ENCODE peak calls at places on chromosomes 7 and 10, in eight cellular contexts. C, L, N, I, Q, G, B and T are unnamed samples.

GRCh38 chr7:73429218-73429617 is 4.4 kb upstream of the FZD9 start:
- DNase-seq in C (peak; percentile 38), L (no peak), N (no peak), I (no peak), Q (peak; percentile 39), G (no peak), B (no peak), T (no peak)

GRCh38 chr10:480928-481551 is 208.4 kb downstream of the DIP2C start:
- DNase-seq in C (peak; percentile 57), L (no peak), N (no peak), I (no peak), Q (peak; percentile 49), G (no peak), B (no peak), T (peak; percentile 9)

GRCh38 chr10:49744924-49745605 is 17.1 kb downstream of the OGDHL start:
- DNase-seq in C (no peak), L (no peak), N (no peak), I (no peak), Q (no peak), G (no peak), B (no peak), T (no peak)

GRCh38 chr10:63711361-63711760 is 190.2 kb downstream of the REEP3 start:
- DNase-seq in C (no peak), L (no peak), N (no peak), I (no peak), Q (peak; percentile 86), G (no peak), B (peak; percentile 43), T (peak; percentile 43)

GRCh38 chr10:119448579-119449209 is 93.8 kb downstream of the RGS10 start:
- DNase-seq in C (no peak), L (no peak), N (no peak), I (no peak), Q (no peak), G (no peak), B (no peak), T (no peak)

GRCh38 chr7:44284216-44284615 is 41.2 kb downstream of the CAMK2B start:
- DNase-seq in C (peak; percentile 40), L (no peak), N (peak; percentile 3), I (no peak), Q (no peak), G (no peak), B (peak; percentile 8), T (no peak)

GRCh38 chr7:115094163-115094562 is 172.3 kb downstream of the MDFIC start:
- DNase-seq in C (no peak), L (no peak), N (no peak), I (no peak), Q (peak; percentile 88), G (no peak), B (no peak), T (peak; percentile 25)

GRCh38 chr7:43394441-43395130 is 188.3 kb upstream of the STK17A start:
- DNase-seq in C (no peak), L (no peak), N (no peak), I (no peak), Q (no peak), G (no peak), B (no peak), T (no peak)

GRCh38 chr10:55793024-55793423 is 568.0 kb downstream of the ZWINT start:
- DNase-seq in C (no peak), L (no peak), N (no peak), I (no peak), Q (no peak), G (no peak), B (no peak), T (no peak)

GRCh38 chr7:23285657-23286646 is 13.2 kb upstream of the MALSU1 start:
- DNase-seq in C (no peak), L (no peak), N (no peak), I (no peak), Q (no peak), G (no peak), B (no peak), T (no peak)

GRCh38 chr7:70597071-70597470 is 534.9 kb upstream of the GALNT17 start:
- DNase-seq in C (no peak), L (no peak), N (no peak), I (no peak), Q (no peak), G (no peak), B (no peak), T (no peak)

GRCh38 chr7:45021604-45022296 is 21.7 kb downstream of the CCM2 start:
- DNase-seq in C (peak; percentile 72), L (no peak), N (no peak), I (no peak), Q (peak; percentile 55), G (peak; percentile 24), B (no peak), T (peak; percentile 51)

GRCh38 chr10:131531265-131532190 is 220.0 kb upstream of the TCERG1L start:
- DNase-seq in C (no peak), L (no peak), N (no peak), I (no peak), Q (no peak), G (no peak), B (no peak), T (no peak)

GRCh38 chr7:12802070-12802469 is 114.6 kb downstream of the ARL4A start:
- DNase-seq in C (no peak), L (no peak), N (no peak), I (peak; percentile 37), Q (no peak), G (no peak), B (no peak), T (no peak)

GRCh38 chr10:32237644-32238345 is 109.2 kb downstream of the EPC1 start:
- DNase-seq in C (peak; percentile 76), L (no peak), N (no peak), I (no peak), Q (peak; percentile 23), G (no peak), B (no peak), T (peak; percentile 82)

DNA sequence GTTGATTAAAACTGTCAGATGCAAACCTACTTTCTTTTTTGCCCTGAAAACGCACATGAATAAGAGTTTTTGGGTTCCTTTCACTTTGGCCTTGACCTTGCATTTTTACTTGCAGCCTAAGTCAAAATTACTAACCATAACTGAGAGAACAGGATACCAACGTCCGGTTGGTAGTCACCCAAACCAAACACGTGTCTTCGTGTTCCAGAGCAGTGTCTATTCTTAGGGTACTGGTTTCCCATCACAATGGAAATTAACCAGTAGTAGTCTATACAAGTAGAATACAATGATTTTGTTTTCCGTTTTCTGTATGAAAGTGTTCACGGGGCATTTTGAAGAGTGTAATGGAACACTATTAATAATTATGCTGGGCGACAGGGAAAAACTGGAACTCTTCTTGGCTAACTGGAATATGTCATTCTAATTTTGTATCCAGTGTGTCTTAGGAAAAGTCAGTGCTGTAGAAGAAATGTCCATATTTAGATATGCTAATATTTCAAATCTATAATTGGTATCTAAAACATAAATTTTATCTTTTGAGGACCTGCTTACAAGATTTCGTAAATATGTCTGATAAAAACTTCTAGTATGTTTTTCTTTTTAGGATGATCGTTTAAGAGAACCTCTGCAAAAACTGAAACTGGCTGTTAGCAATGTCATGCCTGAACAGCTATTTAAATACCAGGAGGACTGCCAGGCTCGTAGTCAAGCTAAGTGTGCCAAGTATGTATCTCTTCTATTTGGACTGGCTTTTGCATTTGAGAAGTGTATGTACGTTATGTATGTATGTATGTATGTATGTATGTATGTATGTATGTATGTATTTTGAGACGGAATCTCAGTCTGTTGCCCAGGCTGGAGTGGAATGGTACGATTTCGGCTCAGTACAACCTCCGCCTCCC is 40.9 kb downstream of the UBN2 start:
- DNase-seq in C (no peak), L (no peak), N (no peak), I (no peak), Q (no peak), G (no peak), B (no peak), T (no peak)
- H3K4me3 ChIP-seq in C (no peak overlapping the region), L (no peak overlapping the region), N (no peak overlapping the region), I (no peak overlapping the region), Q (no peak overlapping the region), G (no peak overlapping the region), B (no peak overlapping the region), T (no peak overlapping the region)

DNA sequence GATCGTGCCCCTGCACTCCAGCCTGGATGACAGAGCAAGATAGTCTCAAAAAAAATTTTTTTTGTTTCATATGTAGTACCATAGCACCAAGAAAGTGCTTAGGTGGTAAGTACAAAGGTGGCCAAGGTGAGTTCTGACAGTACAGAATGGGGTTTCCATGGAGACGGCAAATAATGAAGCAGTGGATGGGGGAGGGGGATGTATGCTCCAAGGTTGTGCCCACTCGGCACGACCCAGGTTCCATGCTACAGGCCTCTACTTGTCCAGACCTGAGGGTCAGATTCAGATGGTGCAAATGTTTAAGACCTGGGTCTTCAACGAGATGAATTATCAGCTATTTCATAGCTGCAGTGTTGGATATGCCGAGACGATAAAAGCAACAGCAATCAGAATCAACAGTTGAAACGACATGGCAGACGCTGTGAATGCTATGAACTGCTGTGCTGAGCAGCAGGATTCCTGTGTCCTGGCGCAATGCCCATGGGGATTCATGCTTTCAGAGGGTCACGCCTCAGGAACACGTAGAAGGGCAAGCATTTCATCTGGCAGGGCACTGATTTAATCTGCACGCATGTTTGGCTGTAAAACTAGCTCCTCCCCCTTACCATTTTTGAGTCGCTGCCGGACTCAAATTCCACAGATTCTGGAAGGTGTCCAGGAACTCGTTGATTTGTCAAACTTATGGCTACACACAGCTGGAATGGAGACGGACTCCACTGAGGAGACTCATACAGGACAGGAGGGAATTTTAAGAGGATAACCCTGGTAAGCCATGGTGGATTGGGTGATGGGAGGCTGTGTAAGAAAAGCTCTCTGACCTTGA is 256.5 kb downstream of the FRMD4A start:
- DNase-seq in C (peak; percentile 100), L (peak; percentile 26), N (peak; percentile 27), I (peak; percentile 92), Q (peak; percentile 100), G (no peak), B (peak; percentile 80), T (peak; percentile 100)
- H3K4me3 ChIP-seq in C (no peak overlapping the region), L (no peak overlapping the region), N (no peak overlapping the region), I (no peak overlapping the region), Q (peak overlapping the region; percentile 9), G (no peak overlapping the region), B (peak overlapping the region; percentile 35), T (no peak overlapping the region)

GRCh38 chr7:155509725-155510551 is 36.4 kb downstream of the CNPY1 start:
- DNase-seq in C (no peak), L (no peak), N (no peak), I (no peak), Q (no peak), G (no peak), B (no peak), T (no peak)
- H3K4me3 ChIP-seq in C (no peak overlapping the region), L (peak overlapping the region; percentile 19), N (no peak overlapping the region), I (no peak overlapping the region), Q (no peak overlapping the region), G (no peak overlapping the region), B (peak overlapping the region; percentile 16), T (no peak overlapping the region)

DNA sequence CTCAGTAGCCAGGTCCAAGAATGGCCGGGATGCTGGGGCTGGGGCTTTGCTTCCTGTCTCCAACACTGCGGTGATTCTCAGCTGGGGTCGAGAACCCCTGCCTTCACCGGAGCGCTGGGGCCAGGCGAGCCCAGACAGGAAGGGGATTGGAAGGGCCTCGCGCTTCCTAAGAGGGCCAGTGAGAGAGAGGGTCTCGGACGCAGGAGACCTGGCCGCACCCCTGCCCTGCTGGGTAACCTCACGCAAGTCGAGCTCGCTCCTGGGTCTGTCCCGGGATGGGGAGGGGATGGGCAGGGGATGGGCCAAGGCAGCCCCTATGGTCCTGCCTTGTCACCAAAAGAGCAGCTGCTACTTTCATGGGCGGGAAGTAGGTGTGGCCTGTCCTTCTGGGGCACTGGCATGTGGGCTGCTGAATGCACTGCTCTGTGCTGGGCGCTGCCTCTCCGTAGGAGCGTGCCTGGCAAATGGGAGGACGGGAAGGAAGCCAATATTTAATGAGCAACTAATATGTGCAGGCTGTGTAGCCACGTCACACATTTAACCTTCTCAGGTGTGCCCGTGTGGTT is 20.0 kb downstream of the KCNK18 start:
- DNase-seq in C (no peak), L (no peak), N (no peak), I (no peak), Q (no peak), G (peak; percentile 25), B (no peak), T (peak; percentile 8)
- H3K4me3 ChIP-seq in C (peak overlapping the region; percentile 34), L (peak overlapping the region; percentile 63), N (peak overlapping the region; percentile 46), I (no peak overlapping the region), Q (peak overlapping the region; percentile 55), G (peak overlapping the region; percentile 67), B (peak overlapping the region; percentile 49), T (peak overlapping the region; percentile 74)

GRCh38 chr10:83919187-83919586 is 220.1 kb upstream of the GHITM start:
- DNase-seq in C (no peak), L (no peak), N (no peak), I (no peak), Q (no peak), G (no peak), B (no peak), T (no peak)
- H3K4me3 ChIP-seq in C (no peak overlapping the region), L (no peak overlapping the region), N (no peak overlapping the region), I (no peak overlapping the region), Q (no peak overlapping the region), G (no peak overlapping the region), B (no peak overlapping the region), T (no peak overlapping the region)